ENCODE peak calls at places on chromosomes 1 and 21, in seven cellular contexts. W, F, K, U, R, I and O are unnamed samples.

GRCh38 chr1:192698731-192699130 is 62.8 kb downstream of the RGS13 start:
- DNase-seq in K (no peak), W (no peak), R (peak), F (no peak), I (no peak), U (no peak), O (no peak)

GRCh38 chr1:152188673-152189591 is 29.9 kb upstream of the RPTN start:
- DNase-seq in R (peak), U (peak), F (no peak), W (peak), K (peak), I (peak), O (peak)

GRCh38 chr1:10710489-10710888 is 86.0 kb downstream of the CASZ1 start:
- DNase-seq in K (no peak), U (no peak), I (no peak), F (no peak), R (no peak), W (no peak), O (no peak)

GRCh38 chr21:42227909-42228708 is 9.2 kb downstream of the ABCG1 start:
- DNase-seq in I (no peak), K (peak), R (peak), U (peak), W (peak), F (peak), O (peak)

GRCh38 chr1:96234299-96234698 is 487.3 kb upstream of the PTBP2 start:
- DNase-seq in K (no peak), W (no peak), R (peak), I (no peak), F (no peak), U (no peak), O (no peak)

GRCh38 chr1:111242805-111243523 is 15.5 kb downstream of the CHI3L2 start:
- DNase-seq in F (no peak), K (no peak), U (no peak), I (peak), R (peak), W (no peak), O (no peak)

GRCh38 chr1:92211166-92211565 is 6.5 kb upstream of the C1orf146 start:
- DNase-seq in I (no peak), K (no peak), U (no peak), R (no peak), F (no peak), W (no peak), O (no peak)

GRCh38 chr1:40612345-40612831 is 53.1 kb downstream of the RIMS3 start:
- DNase-seq in I (peak), R (peak), F (peak), K (peak), U (peak), W (peak), O (peak)

GRCh38 chr1:94071956-94072355 is 49.0 kb downstream of the ABCA4 start:
- DNase-seq in W (no peak), R (no peak), U (no peak), K (no peak), F (no peak), I (no peak), O (no peak)

GRCh38 chr1:9852410-9853301 is 28.9 kb upstream of the CLSTN1 start:
- DNase-seq in F (no peak), K (no peak), R (no peak), I (no peak), U (peak), W (no peak), O (no peak)

GRCh38 chr1:116772648-116773045 is 18.4 kb downstream of the CD2 start:
- DNase-seq in I (no peak), U (no peak), F (no peak), W (no peak), K (no peak), R (no peak), O (no peak)

GRCh38 chr21:32253215-32253641 is 25.6 kb downstream of the MIS18A start:
- DNase-seq in K (no peak), F (no peak), I (no peak), W (no peak), U (peak), R (no peak), O (no peak)

GRCh38 chr21:35428041-35428400 is 378.9 kb upstream of the RUNX1 start:
- DNase-seq in W (no peak), F (no peak), K (no peak), U (no peak), R (no peak), I (no peak), O (no peak)

GRCh38 chr21:35427320-35428040 is 378.4 kb upstream of the RUNX1 start:
- DNase-seq in F (no peak), W (no peak), R (no peak), I (no peak), K (no peak), U (no peak), O (no peak)

GRCh38 chr21:35428489-35428888 is 379.4 kb upstream of the RUNX1 start:
- DNase-seq in W (no peak), F (no peak), R (no peak), K (no peak), I (no peak), U (no peak), O (no peak)

GRCh38 chr21:35428927-35429326 is 379.8 kb upstream of the RUNX1 start:
- DNase-seq in F (no peak), I (no peak), R (no peak), U (no peak), K (no peak), W (no peak), O (no peak)

GRCh38 chr21:35430260-35430659 is 381.2 kb upstream of the RUNX1 start:
- DNase-seq in I (no peak), R (no peak), F (no peak), W (no peak), U (no peak), K (no peak), O (no peak)
- TF ChIP-seq POLR2AphosphoS5 in I (no peak), R (no peak), F (no peak), W (no peak), U (no peak), K (no peak), O (no peak)

GRCh38 chr1:81725823-81726222 is 74.9 kb upstream of the ADGRL2 start:
- DNase-seq in I (no peak), U (no peak), K (no peak), F (no peak), W (no peak), R (no peak), O (no peak)

GRCh38 chr1:81731989-81732388 is 68.7 kb upstream of the ADGRL2 start:
- DNase-seq in W (no peak), I (no peak), F (no peak), R (no peak), U (no peak), K (no peak), O (no peak)

GRCh38 chr1:81730881-81731280 is 69.9 kb upstream of the ADGRL2 start:
- DNase-seq in F (no peak), R (no peak), W (no peak), I (no peak), K (no peak), U (no peak), O (no peak)

GRCh38 chr1:81729818-81730217 is 70.9 kb upstream of the ADGRL2 start:
- DNase-seq in W (no peak), U (no peak), K (no peak), R (no peak), F (no peak), I (no peak), O (no peak)

GRCh38 chr1:81729239-81729638 is 71.5 kb upstream of the ADGRL2 start:
- DNase-seq in U (no peak), I (no peak), R (no peak), F (no peak), K (no peak), W (no peak), O (no peak)
- TF ChIP-seq TAF1 in U (no peak), I (no peak), R (no peak), F (no peak), K (no peak), W (no peak), O (no peak)

GRCh38 chr1:246691622-246692495 is 32.4 kb upstream of the SCCPDH start:
- DNase-seq in F (no peak), W (peak), K (no peak), R (no peak), I (no peak), U (no peak), O (no peak)

GRCh38 chr1:246695136-246695535 is 29.1 kb upstream of the SCCPDH start:
- DNase-seq in I (no peak), F (no peak), W (no peak), R (no peak), U (no peak), K (no peak), O (no peak)

GRCh38 chr1:246690100-246690499 is 34.1 kb upstream of the SCCPDH start:
- DNase-seq in R (no peak), K (no peak), I (no peak), U (no peak), W (no peak), F (no peak), O (no peak)

GRCh38 chr1:246687002-246687401 is 37.2 kb upstream of the SCCPDH start:
- DNase-seq in W (no peak), F (no peak), R (no peak), K (no peak), U (no peak), I (peak), O (no peak)

DNA sequence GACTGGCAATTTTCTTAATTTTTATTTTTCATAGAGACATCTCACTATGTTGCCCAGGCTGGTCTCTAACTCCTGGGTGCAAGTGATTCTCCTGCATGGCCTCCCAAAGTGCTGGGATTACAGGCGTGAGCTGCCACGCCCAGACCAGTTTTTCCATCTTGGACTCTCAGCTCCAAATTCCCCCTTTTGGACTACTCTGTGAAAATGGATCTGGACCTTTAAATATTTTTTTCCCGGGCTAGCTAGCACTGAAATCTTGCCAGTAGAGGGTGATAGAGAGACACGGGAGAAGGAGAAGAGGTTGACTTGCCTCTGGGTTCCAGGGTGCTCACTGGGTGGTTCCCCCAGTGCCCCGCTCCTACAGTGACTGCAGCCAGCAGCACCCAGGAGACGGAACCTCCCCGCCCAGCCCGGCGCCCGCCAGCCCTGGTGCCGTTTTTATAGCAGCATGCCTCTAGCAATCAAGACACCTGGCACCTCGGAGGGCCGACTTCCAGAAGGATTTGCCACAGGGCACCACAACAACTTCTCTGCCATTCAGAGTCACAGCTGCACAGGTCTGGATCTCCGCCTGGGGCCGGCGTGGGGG is 34.7 kb upstream of the SCCPDH start:
- DNase-seq in U (peak), F (peak), R (peak), W (peak), K (peak), I (peak), O (peak)
- TF ChIP-seq POLR2AphosphoS5 in U (no peak), F (no peak), R (no peak), W (no peak), K (no peak), I (no peak), O (no peak)

GRCh38 chr1:12206792-12207424 is 22.9 kb upstream of the VPS13D start:
- DNase-seq in U (no peak), I (no peak), W (no peak), F (no peak), R (no peak), K (no peak), O (no peak)
- TF ChIP-seq TAF1 in U (no peak), I (no peak), W (no peak), F (no peak), R (no peak), K (no peak), O (no peak)